ENCODE peak calls at places on chromosomes 1 and 21, in six cellular contexts. G is A549, K is K562, R is H1, W is endothelial cell of umbilical vein, Z is HepG2. C is an unnamed sample.

GRCh38 chr1:2135425-2135824 is 59.1 kb downstream of the FAAP20 start:
- DNase-seq in Z (peak; percentile 58), K (no peak), G (no peak), R (no peak), W (no peak), C (no peak)

GRCh38 chr1:206700445-206701036 is 15.8 kb downstream of the MAPKAPK2 start:
- DNase-seq in G (no peak), W (no peak), Z (no peak), K (no peak), R (no peak), C (no peak)

GRCh38 chr21:32569261-32570230 is 15.8 kb downstream of the TCP10L start:
- DNase-seq in K (peak; percentile 77), W (peak; percentile 87), R (peak; percentile 50), G (peak; percentile 80), Z (peak; percentile 77), C (peak; percentile 88)

GRCh38 chr1:905811-906531 is 17.8 kb upstream of the SAMD11 start:
- DNase-seq in G (no peak), Z (no peak), R (no peak), W (no peak), K (no peak), C (no peak)

GRCh38 chr1:241240084-241240483 is 116.9 kb downstream of the RGS7 start:
- DNase-seq in Z (no peak), G (peak; percentile 7), W (no peak), K (no peak), R (no peak), C (no peak)

GRCh38 chr1:79760521-79760920 is 754.0 kb upstream of the ADGRL4 start:
- DNase-seq in W (no peak), R (no peak), K (no peak), Z (no peak), G (no peak), C (no peak)

GRCh38 chr21:41932576-41933258 is 21.1 kb downstream of the C2CD2 start:
- DNase-seq in R (no peak), K (peak; percentile 56), Z (peak; percentile 77), G (no peak), W (no peak), C (no peak)

GRCh38 chr1:89516055-89516454 is 8.6 kb upstream of the LRRC8B start:
- DNase-seq in R (no peak), G (peak; percentile 75), W (no peak), K (peak; percentile 26), Z (peak; percentile 6), C (no peak)

GRCh38 chr21:27359141-27359540 is 392.3 kb upstream of the ADAMTS5 start:
- DNase-seq in K (no peak), G (no peak), R (no peak), W (no peak), Z (no peak), C (no peak)

GRCh38 chr21:27366846-27367245 is 400.0 kb upstream of the ADAMTS5 start:
- DNase-seq in W (no peak), G (no peak), R (no peak), K (no peak), Z (no peak), C (no peak)

GRCh38 chr21:27365394-27365793 is 398.5 kb upstream of the ADAMTS5 start:
- DNase-seq in W (no peak), K (no peak), Z (no peak), R (no peak), G (no peak), C (no peak)

GRCh38 chr21:27363719-27364479 is 397.0 kb upstream of the ADAMTS5 start:
- DNase-seq in R (no peak), G (no peak), K (no peak), W (no peak), Z (no peak), C (no peak)

GRCh38 chr21:27362249-27362648 is 395.4 kb upstream of the ADAMTS5 start:
- DNase-seq in Z (no peak), K (no peak), R (no peak), W (peak; percentile 23), G (no peak), C (no peak)
- TF ChIP-seq JUN in Z (no peak), K (no peak), R (no peak), W (no peak), G (no peak), C (no peak)

GRCh38 chr21:16302851-16303282 is 573.1 kb downstream of the USP25 start:
- DNase-seq in K (no peak), R (no peak), W (peak; percentile 67), Z (no peak), G (peak; percentile 53), C (no peak)
- TF ChIP-seq JUN in K (no peak), R (no peak), W (no peak), Z (no peak), G (no peak), C (no peak)

DNA sequence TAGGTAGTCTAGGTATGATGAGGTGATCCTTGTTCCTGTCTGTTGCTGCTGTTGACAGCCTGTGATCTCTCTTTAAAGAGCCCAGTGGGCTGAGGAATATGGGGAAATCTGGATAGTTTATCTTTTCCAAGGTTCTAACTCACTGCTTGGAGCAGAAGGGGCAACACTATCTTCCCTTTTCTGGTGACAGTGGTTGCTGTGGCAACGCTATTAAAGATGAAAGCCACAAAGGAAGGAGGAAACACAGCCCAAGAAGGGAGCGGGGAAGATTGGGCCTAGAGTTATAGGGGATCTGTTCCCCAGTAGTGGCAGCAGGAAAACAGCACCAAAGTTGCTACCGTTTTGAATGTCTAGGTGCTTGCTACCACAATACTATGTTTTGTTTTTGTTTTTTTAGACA is 8.8 kb downstream of the PCP4L1 start:
- DNase-seq in K (no peak), W (no peak), G (no peak), Z (no peak), R (no peak), C (no peak)
- TF ChIP-seq JUN in K (no peak), W (no peak), G (no peak), Z (no peak), R (no peak), C (no peak)

DNA sequence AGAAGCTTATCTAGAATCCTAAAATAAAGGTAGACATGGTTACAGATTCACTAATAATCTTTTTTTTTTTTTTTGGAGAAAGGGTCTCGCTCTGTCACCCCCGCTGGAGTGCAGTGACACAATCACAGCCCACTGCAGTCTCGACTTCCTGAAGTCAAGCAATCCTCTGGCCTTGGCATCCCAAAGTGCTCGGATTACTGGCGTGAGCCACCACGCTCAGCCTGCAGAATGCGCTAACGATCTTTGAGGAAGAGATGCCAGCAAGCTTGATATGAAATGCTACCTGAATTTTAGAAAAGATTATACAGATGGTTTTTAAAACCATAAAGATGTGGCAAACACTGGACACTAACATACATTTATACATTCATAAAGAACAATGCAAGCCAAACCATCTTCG is 4.1 kb upstream of the GNPAT start:
- DNase-seq in K (no peak), G (no peak), R (no peak), Z (no peak), W (no peak), C (no peak)
- TF ChIP-seq JUN in K (no peak), G (no peak), R (no peak), Z (no peak), W (no peak), C (no peak)

GRCh38 chr1:155086182-155086741 is 7.6 kb downstream of the EFNA3 start:
- DNase-seq in R (no peak), G (peak; percentile 69), W (peak; percentile 58), Z (no peak), K (peak; percentile 80), C (peak; percentile 93)
- TF ChIP-seq JUN in R (no peak), G (no peak), W (no peak), Z (no peak), K (no peak), C (no peak)